ENCODE peak calls at places on chromosome 3, in four cellular contexts. C is spleen, I is choroid plexus epithelial cell, T is fibroblast of pulmonary artery. W is an unnamed sample.

GRCh38 chr3:58333206-58334012 is 717 bp downstream of the PXK start:
- DNase-seq in T (peak; percentile 39), I (peak; percentile 51), C (peak; percentile 91), W (no peak)

GRCh38 chr3:178676942-178677606 is 140.8 kb downstream of the KCNMB2 start:
- DNase-seq in C (no peak), I (no peak), T (no peak), W (no peak)

GRCh38 chr3:8198605-8199004 is 303.0 kb upstream of the LMCD1 start:
- DNase-seq in C (no peak), I (no peak), T (no peak), W (no peak)

GRCh38 chr3:101273608-101274007 is 46.8 kb downstream of the IMPG2 start:
- DNase-seq in I (no peak), T (no peak), C (no peak), W (no peak)

GRCh38 chr3:12187448-12188327 is 29.0 kb upstream of the TIMP4 start:
- DNase-seq in C (peak; percentile 84), I (peak; percentile 77), T (peak; percentile 77), W (peak; percentile 65)

GRCh38 chr3:155453512-155453911 is 160.0 kb upstream of the STRIT1 start:
- DNase-seq in C (no peak), I (no peak), T (no peak), W (no peak)

GRCh38 chr3:156037356-156037755 is 83.0 kb upstream of the KCNAB1 start:
- DNase-seq in C (no peak), I (no peak), T (peak; percentile 8), W (no peak)

GRCh38 chr3:129829640-129830039 is 63.9 kb downstream of the TMCC1 start:
- DNase-seq in I (peak; percentile 95), T (peak; percentile 93), C (no peak), W (peak; percentile 49)

GRCh38 chr3:172546628-172547214 is 23.5 kb upstream of the TNFSF10 start:
- DNase-seq in I (no peak), T (no peak), C (no peak), W (no peak)

GRCh38 chr3:39101022-39101689 is 6.3 kb downstream of the GORASP1 start:
- DNase-seq in T (peak; percentile 49), C (peak; percentile 85), I (peak; percentile 49), W (peak; percentile 27)

GRCh38 chr3:81451611-81452010 is 309.8 kb downstream of the GBE1 start:
- DNase-seq in C (no peak), T (peak; percentile 69), I (peak; percentile 50), W (no peak)

GRCh38 chr3:124714218-124714853 is 15.9 kb upstream of the UMPS start:
- DNase-seq in I (peak; percentile 6), C (no peak), T (peak; percentile 23), W (no peak)

GRCh38 chr3:51921081-51921578 is 18.0 kb upstream of the IQCF1 start:
- DNase-seq in T (no peak), I (no peak), C (no peak), W (no peak)

GRCh38 chr3:53485675-53486365 is 8.6 kb upstream of the CACNA1D start:
- DNase-seq in T (no peak), I (no peak), C (no peak), W (peak; percentile 9)

GRCh38 chr3:8490079-8490552 is 11.5 kb upstream of the LMCD1 start:
- DNase-seq in C (no peak), I (peak; percentile 89), T (peak; percentile 88), W (no peak)

GRCh38 chr3:79922633-79923032 is 154.8 kb upstream of the ROBO1 start:
- DNase-seq in C (no peak), I (no peak), T (no peak), W (no peak)

GRCh38 chr3:72665701-72666443 is 182.4 kb downstream of the SHQ1 start:
- DNase-seq in T (peak; percentile 39), I (peak; percentile 41), C (peak; percentile 67), W (peak; percentile 19)

GRCh38 chr3:127750226-127751031 is 71.9 kb downstream of the MGLL start:
- DNase-seq in T (peak; percentile 72), C (no peak), I (peak; percentile 77), W (peak; percentile 40)

GRCh38 chr3:113275876-113276580 is 64.7 kb downstream of the BOC start:
- DNase-seq in T (peak; percentile 49), I (peak; percentile 83), C (no peak), W (no peak)

GRCh38 chr3:152461460-152461859 is 192.7 kb downstream of the MBNL1 start:
- DNase-seq in I (no peak), C (no peak), T (no peak), W (no peak)

GRCh38 chr3:161475905-161476304 is 20.7 kb upstream of the OTOL1 start:
- DNase-seq in I (peak; percentile 64), C (no peak), T (peak; percentile 5), W (no peak)

GRCh38 chr3:23612296-23612891 is 193.4 kb upstream of the UBE2E1 start:
- DNase-seq in T (peak; percentile 42), C (no peak), I (peak; percentile 63), W (no peak)

GRCh38 chr3:45758871-45759270 is 37.5 kb downstream of the SLC6A20 start:
- DNase-seq in T (no peak), I (no peak), C (no peak), W (no peak)

GRCh38 chr3:65439641-65440040 is 599.1 kb downstream of the MAGI1 start:
- DNase-seq in I (peak; percentile 85), T (peak; percentile 71), C (no peak), W (no peak)

GRCh38 chr3:86774082-86774691 is 216.8 kb downstream of the VGLL3 start:
- DNase-seq in I (peak; percentile 72), T (peak; percentile 73), C (no peak), W (peak; percentile 25)

GRCh38 chr3:175620532-175620931 is 761.4 kb downstream of the NAALADL2 start:
- DNase-seq in I (no peak), T (no peak), C (no peak), W (no peak)

GRCh38 chr3:127349501-127350171 is 61.8 kb upstream of the PRR20G start:
- DNase-seq in I (no peak), T (no peak), C (no peak), W (no peak)

GRCh38 chr3:50616003-50616769 is 765 bp upstream of the MAPKAPK3 start:
- DNase-seq in T (peak; percentile 86), I (peak; percentile 89), C (peak; percentile 94), W (peak; percentile 82)
- H3K4me3 ChIP-seq in T (peak overlapping the region; percentile 80), I (peak overlapping the region; percentile 82), C (peak overlapping the region; percentile 98), W (peak overlapping the region; percentile 68)

DNA sequence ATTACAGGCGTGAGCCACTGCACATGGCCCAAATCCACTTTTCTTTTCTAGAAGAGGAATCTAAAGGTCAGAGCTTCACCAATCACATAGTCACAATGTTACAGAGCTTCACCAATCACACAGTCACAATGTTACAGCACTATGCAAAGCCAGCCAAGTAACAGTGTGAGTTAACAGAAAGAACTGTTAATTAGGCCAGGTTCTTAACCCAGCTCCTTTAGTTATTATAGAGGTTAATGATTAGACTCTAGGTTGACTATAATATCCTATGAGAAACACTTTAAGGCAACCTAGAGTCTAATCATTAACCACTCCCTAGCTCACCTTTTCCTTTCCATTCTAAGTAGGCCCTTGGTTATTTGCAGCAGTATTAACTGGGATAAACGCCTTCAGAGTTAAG is 54.0 kb downstream of the TASOR start:
- DNase-seq in I (no peak), C (no peak), T (no peak), W (no peak)
- H3K4me3 ChIP-seq in I (no peak overlapping the region), C (no peak overlapping the region), T (no peak overlapping the region), W (no peak overlapping the region)

GRCh38 chr3:119894195-119894594 is 112.3 kb downstream of the NR1I2 start:
- DNase-seq in C (no peak), T (no peak), I (no peak), W (no peak)
- H3K4me3 ChIP-seq in C (no peak overlapping the region), T (no peak overlapping the region), I (no peak overlapping the region), W (no peak overlapping the region)

DNA sequence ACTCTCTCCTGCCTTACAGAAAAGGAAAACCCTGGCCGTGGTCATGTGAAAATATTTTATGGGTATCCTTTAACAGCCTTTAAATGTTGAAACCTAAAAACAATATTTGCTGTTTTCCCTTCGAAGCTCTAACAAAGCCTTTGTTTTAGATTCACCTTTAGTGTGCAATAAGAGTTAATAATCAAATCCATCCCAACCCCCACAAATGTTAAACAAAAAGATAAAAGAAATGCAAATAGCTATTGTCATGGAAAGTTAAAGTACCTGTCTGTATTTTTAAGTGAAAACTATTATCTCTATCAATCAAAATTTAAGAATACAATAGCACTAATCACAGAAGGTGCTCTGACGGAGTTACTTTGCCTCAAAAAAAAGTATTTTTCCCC is 279.3 kb downstream of the FOXP1 start:
- DNase-seq in T (no peak), C (no peak), I (no peak), W (no peak)
- H3K4me3 ChIP-seq in T (no peak overlapping the region), C (peak overlapping the region; percentile 62), I (no peak overlapping the region), W (no peak overlapping the region)

DNA sequence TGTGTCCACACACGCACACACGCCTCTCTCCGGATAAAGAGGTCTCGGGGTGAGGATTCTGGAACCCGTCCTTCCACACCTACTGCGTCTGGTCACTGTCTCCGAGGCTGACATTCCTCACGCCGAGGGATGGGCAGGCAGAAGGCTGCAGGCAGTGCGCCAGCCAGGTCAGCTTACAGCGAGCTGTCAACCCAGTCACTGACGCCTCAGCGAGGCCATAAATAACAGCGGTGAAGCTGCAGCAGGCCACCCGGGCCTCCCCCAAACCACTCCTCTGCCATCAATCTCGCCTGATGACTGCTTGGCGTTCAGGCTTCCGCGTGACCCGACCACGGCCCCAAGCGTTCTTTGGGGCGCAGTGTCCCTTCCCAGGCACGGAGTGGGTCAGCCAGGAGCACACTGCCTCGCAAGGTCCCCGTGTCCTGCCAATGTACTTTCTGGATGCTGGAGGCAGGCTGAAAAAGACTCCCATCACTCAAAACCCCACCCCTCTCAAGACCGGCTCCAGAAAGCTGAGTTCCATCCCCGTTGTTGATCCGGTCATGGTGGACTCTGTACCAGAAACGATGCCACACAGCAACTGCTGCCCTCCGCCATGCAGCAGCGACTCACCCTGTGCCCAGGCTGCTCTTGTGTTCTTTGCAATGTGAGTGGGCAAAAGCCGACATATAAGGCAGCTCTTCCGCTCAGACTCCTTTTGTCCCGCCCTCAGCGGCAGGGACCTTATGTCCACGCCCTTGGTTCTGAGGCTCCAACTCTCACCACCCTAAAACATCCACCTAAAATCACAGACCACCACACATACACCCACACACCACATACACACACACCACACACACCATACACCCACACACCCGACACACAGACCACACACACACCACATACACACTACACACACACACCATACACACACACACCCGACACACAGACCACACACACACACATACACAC is 27.1 kb downstream of the CPN2 start:
- DNase-seq in I (no peak), C (no peak), T (peak; percentile 63), W (peak; percentile 62)
- H3K4me3 ChIP-seq in I (no peak overlapping the region), C (peak overlapping the region; percentile 55), T (no peak overlapping the region), W (peak overlapping the region; percentile 18)